ENCODE peak calls at places on chromosomes 1 and 21, in five cellular contexts. N is Panc1, Q is transverse colon, A is SK-N-SH, M is GM12878. J is an unnamed sample.

GRCh38 chr1:5730272-5731109 is 261.7 kb downstream of the NPHP4 start:
- DNase-seq in Q (no peak), N (no peak), M (no peak), A (no peak), J (no peak)

GRCh38 chr1:234373064-234373937 is at the start of gene COA6:
- DNase-seq in A (peak; percentile 87), Q (peak; percentile 90), M (peak; percentile 94), N (peak; percentile 89), J (peak; percentile 98)

GRCh38 chr1:44820945-44821715 is 12.8 kb downstream of the BTBD19 start:
- DNase-seq in N (no peak), Q (no peak), A (no peak), M (no peak), J (no peak)

GRCh38 chr1:1013922-1014617 is 773 bp downstream of the ISG15 start:
- DNase-seq in A (no peak), N (no peak), M (no peak), Q (no peak), J (no peak)

GRCh38 chr1:172254521-172255222 is 165.8 kb upstream of the C1orf105 start:
- DNase-seq in A (no peak), Q (no peak), N (peak; percentile 66), M (no peak), J (no peak)

GRCh38 chr21:39319814-39320332 is 6.4 kb upstream of the BRWD1 start:
- DNase-seq in M (no peak), Q (no peak), A (no peak), N (no peak), J (no peak)

GRCh38 chr1:231893400-231894102 is 267.0 kb downstream of the DISC1 start:
- DNase-seq in M (no peak), A (no peak), Q (no peak), N (no peak), J (no peak)

GRCh38 chr1:153364766-153365678 is 7.4 kb downstream of the S100A9 start:
- DNase-seq in Q (no peak), A (no peak), M (no peak), N (no peak), J (no peak)

GRCh38 chr1:52792002-52792401 is 50.6 kb upstream of the ZYG11A start:
- DNase-seq in N (no peak), M (no peak), Q (no peak), A (no peak), J (no peak)

GRCh38 chr1:100896481-100896982 is 642 bp downstream of the SLC30A7 start:
- DNase-seq in M (peak; percentile 57), Q (peak; percentile 40), A (peak; percentile 41), N (peak; percentile 4), J (no peak)

GRCh38 chr1:171814692-171815091 is 26.6 kb upstream of the DNM3 start:
- DNase-seq in N (no peak), M (no peak), A (no peak), Q (no peak), J (no peak)

GRCh38 chr1:201912832-201913231 is 24.1 kb downstream of the SHISA4 start:
- DNase-seq in Q (peak; percentile 38), N (no peak), A (no peak), M (no peak), J (no peak)

GRCh38 chr1:6488602-6489382 is 2.7 kb downstream of the PLEKHG5 start:
- DNase-seq in Q (peak; percentile 81), N (no peak), A (no peak), M (no peak), J (no peak)

GRCh38 chr1:111967067-111967690 is 22.3 kb downstream of the KCND3 start:
- DNase-seq in A (no peak), N (no peak), Q (no peak), M (no peak), J (no peak)

GRCh38 chr1:109399326-109399957 is 1.7 kb upstream of the SORT1 start:
- DNase-seq in N (peak; percentile 50), Q (no peak), M (no peak), A (peak; percentile 59), J (no peak)

GRCh38 chr1:8012955-8013354 is 13.2 kb downstream of the ERRFI1 start:
- DNase-seq in N (no peak), A (no peak), Q (no peak), M (no peak), J (no peak)

GRCh38 chr1:113074237-113074636 is 1.2 kb downstream of the LRIG2 start:
- DNase-seq in M (peak; percentile 19), A (no peak), Q (no peak), N (no peak), J (no peak)

GRCh38 chr1:40630488-40631223 is 34.8 kb downstream of the RIMS3 start:
- DNase-seq in A (peak; percentile 72), Q (no peak), M (no peak), N (no peak), J (no peak)

GRCh38 chr1:64051801-64052200 is 151.6 kb upstream of the UBE2U start:
- DNase-seq in Q (no peak), M (no peak), N (no peak), A (no peak), J (peak; percentile 21)

GRCh38 chr1:50080904-50081586 is 27.7 kb upstream of the ELAVL4 start:
- DNase-seq in M (no peak), N (no peak), Q (no peak), A (peak; percentile 27), J (no peak)

GRCh38 chr1:232291681-232292080 is 338.3 kb downstream of the SIPA1L2 start:
- DNase-seq in M (no peak), Q (peak; percentile 68), N (no peak), A (no peak), J (no peak)

GRCh38 chr1:201772178-201772577 is 56.8 kb upstream of the IPO9 start:
- DNase-seq in M (no peak), N (no peak), A (no peak), Q (no peak), J (no peak)

GRCh38 chr1:109484519-109484975 is 842 bp downstream of the ATXN7L2 start:
- DNase-seq in A (no peak), M (no peak), N (no peak), Q (no peak), J (no peak)

GRCh38 chr1:113046569-113046968 is 26.4 kb upstream of the LRIG2 start:
- DNase-seq in N (no peak), M (no peak), Q (no peak), A (no peak), J (no peak)

GRCh38 chr1:176857632-176858031 is 306.9 kb downstream of the ASTN1 start:
- DNase-seq in A (no peak), N (no peak), M (no peak), Q (no peak), J (no peak)

GRCh38 chr1:65256860-65257719 is 52.3 kb upstream of the DNAJC6 start:
- DNase-seq in A (no peak), Q (no peak), M (no peak), N (no peak), J (peak; percentile 24)
- TF ChIP-seq CTCF in A (no peak), Q (no peak), M (no peak), N (no peak), J (no peak)

DNA sequence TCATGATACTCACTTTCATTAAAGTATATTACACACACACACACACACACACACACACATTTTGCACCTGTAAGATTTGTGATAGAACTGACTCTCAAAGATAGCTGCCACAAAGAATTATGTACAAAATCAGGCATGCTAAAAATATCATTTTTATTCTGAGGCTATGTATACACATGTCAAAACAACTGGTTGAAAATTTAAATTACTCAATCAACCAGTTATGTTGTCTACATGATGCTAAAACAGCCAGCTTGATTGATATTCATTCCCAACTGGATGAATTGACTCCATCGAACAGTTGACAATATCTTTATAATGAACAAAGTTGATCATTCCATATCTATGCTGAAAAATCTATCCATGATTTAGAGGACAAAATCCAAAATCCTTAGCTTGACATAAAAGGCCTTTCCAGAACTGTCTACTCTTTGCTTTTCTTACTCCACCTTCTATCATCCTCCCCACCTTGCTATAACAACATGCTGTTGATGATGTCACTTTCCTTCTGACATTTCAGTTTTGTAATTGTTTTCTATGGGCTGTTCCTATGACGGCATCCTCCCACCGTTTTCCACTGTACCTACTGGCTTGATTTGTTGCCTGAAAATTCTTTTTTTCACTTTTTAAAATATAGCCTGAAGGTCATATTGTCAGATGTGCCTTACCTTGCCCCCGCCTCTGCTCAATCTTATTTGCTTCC is 321.5 kb upstream of the OLFM3 start:
- DNase-seq in M (no peak), A (no peak), Q (no peak), N (no peak), J (no peak)
- TF ChIP-seq POLR2AphosphoS5 in M (no peak), A (no peak), Q (no peak), N (no peak), J (no peak)

GRCh38 chr21:45408271-45408791 is 3.4 kb downstream of the COL18A1 start:
- DNase-seq in N (no peak), A (no peak), M (no peak), Q (no peak), J (no peak)

GRCh38 chr21:45410151-45410864 is 5.3 kb downstream of the COL18A1 start:
- DNase-seq in N (no peak), A (no peak), Q (no peak), M (no peak), J (no peak)

GRCh38 chr21:45409466-45410150 is 4.6 kb downstream of the COL18A1 start:
- DNase-seq in N (no peak), Q (no peak), M (no peak), A (peak; percentile 67), J (no peak)

GRCh38 chr21:45407629-45408247 is 2.8 kb downstream of the COL18A1 start:
- DNase-seq in A (no peak), N (no peak), M (no peak), Q (no peak), J (no peak)

GRCh38 chr21:45408811-45409261 is 3.9 kb downstream of the COL18A1 start:
- DNase-seq in M (no peak), A (peak; percentile 67), Q (no peak), N (no peak), J (no peak)
- H3K4me3 ChIP-seq in M (no peak overlapping the region), A (no peak overlapping the region), Q (no peak overlapping the region), N (peak overlapping the region; percentile 80), J (no peak overlapping the region)

DNA sequence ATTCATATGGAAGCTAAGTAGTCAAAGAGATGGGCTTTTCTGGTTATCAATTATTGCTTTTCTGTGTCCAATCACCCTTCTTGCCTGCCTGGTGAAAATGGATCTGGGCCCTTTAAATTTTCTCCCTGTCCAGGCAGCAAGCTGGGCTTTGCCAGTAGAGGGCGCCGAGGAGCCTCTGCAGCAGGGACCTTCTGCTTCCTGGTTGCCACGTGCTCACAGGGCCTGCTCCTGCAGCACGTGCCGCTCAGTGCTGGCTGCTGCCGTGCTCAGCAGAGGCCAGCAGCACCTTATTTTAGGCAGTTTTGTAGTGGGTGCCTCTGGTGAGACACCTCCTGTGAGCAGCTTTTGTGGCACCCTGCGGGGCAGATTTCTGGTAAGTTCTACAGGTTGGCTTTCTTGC is 4.0 kb downstream of the ACTL8 start:
- DNase-seq in A (no peak), Q (no peak), N (no peak), M (no peak), J (no peak)
- TF ChIP-seq CTCF in A (peak; percentile 37), Q (no peak), N (no peak), M (peak; percentile 32), J (no peak)

GRCh38 chr1:12604114-12604874 is 13.7 kb downstream of the DHRS3 start:
- DNase-seq in M (no peak), Q (peak; percentile 47), A (peak; percentile 64), N (peak; percentile 91), J (no peak)
- TF ChIP-seq POLR2AphosphoS5 in M (no peak), Q (no peak), A (peak; percentile 73), N (peak; percentile 93), J (peak; percentile 59)

J was measured in esophagus muscularis mucosa.